ENCODE peak calls at places on chromosomes 13 and 19, in eight cellular contexts. T, X, F, J, U, K, N and A are unnamed samples. For H3K36me3, the result is how much of the 10 kb centered on the place peaks cover.

GRCh38 chr13:23901365-23901764 is 4.1 kb upstream of the C1QTNF9B start:
- DNase-seq in U (no peak), J (no peak), X (no peak), T (no peak), K (no peak), F (no peak), N (peak), A (no peak)

GRCh38 chr19:45790942-45791341 is 1.7 kb downstream of the DMWD start:
- DNase-seq in X (no peak), F (no peak), N (no peak), U (no peak), K (no peak), J (no peak), T (no peak), A (no peak)

GRCh38 chr13:32080328-32080744 is 48.8 kb downstream of the FRY start:
- DNase-seq in T (no peak), F (no peak), U (no peak), J (peak), K (no peak), N (no peak), X (no peak), A (no peak)

GRCh38 chr13:43963726-43964125 is 84.0 kb downstream of the LACC1 start:
- DNase-seq in F (no peak), N (no peak), K (peak), T (no peak), X (peak), J (no peak), U (peak), A (no peak)

GRCh38 chr13:40082644-40083043 is 427.2 kb downstream of the COG6 start:
- DNase-seq in N (no peak), J (no peak), T (no peak), X (peak), K (peak), U (no peak), F (no peak), A (no peak)

GRCh38 chr13:33125821-33126570 is 109.8 kb downstream of the KL start:
- DNase-seq in X (peak), F (peak), T (peak), N (peak), J (peak), K (peak), U (peak), A (peak)

GRCh38 chr13:83168575-83168974 is 713.7 kb downstream of the SLITRK1 start:
- DNase-seq in T (no peak), J (no peak), F (no peak), X (no peak), K (no peak), U (no peak), N (no peak), A (no peak)

GRCh38 chr19:50492303-50493052 is 15.8 kb upstream of the GARIN5A start:
- DNase-seq in T (no peak), U (peak), K (no peak), F (no peak), N (peak), X (no peak), J (no peak), A (peak)

DNA sequence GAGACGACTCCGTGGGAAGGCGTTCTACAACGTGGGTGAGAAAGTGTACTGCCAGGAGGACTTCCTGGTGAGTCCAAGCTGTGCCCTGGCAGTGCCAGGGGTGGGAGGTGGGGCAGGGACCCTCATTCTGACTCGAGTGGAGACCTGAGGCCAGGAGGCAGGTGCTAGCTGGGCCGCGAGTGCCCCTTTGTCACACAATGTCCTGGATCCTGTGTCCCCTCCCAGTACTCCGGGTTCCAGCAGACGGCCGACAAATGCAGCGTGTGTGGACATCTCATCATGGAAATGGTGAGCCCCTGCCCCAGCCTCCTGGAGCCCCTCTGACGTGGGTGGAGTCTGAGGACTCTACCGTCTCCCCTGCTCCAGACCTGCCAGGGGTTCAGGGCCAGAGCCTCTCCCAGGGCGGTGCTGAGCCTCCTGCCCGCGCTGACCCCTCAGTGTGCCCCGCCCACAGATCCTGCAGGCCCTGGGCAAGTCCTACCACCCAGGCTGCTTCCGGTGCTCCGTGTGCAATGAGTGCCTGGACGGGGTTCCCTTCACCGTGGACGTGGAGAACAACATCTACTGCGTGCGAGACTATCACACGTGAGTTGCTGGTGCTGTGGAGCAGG is 11.6 kb downstream of the WTIP start:
- DNase-seq in J (no peak), N (no peak), K (no peak), F (no peak), X (peak), T (no peak), U (no peak), A (no peak)
- H3K36me3 ChIP-seq in J (under half), N (under half), K (under half), F (under half), X (under half), T (half or more), U (under half), A (under half)

GRCh38 chr19:49098795-49099194 is 13.5 kb downstream of the SNRNP70 start:
- DNase-seq in X (no peak), J (no peak), N (no peak), T (no peak), K (no peak), F (no peak), U (no peak), A (no peak)
- H3K36me3 ChIP-seq in X (under half), J (under half), N (under half), T (half or more), K (under half), F (under half), U (under half), A (half or more)

DNA sequence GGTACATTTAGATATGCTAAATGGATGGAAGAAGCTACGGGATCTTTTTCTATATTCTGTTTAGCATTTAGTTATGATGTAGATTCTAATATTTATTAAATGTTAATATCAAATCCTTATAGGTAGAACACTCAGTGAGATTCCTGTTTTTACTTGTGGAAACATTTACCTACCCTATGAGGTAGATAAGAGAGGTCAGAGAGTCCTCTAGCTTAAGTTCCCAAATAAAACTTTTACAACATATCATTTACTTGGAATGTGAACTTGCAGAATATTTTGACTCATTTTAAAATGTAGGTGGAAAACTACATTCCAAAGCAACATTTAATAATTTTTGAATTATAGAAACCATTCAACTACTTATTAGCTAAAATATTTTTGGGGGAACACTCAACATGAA is 63.7 kb downstream of the UBL3 start:
- DNase-seq in F (no peak), J (no peak), X (no peak), N (no peak), U (no peak), T (no peak), K (no peak), A (no peak)
- H3K36me3 ChIP-seq in F (under half), J (under half), X (under half), N (under half), U (under half), T (under half), K (under half), A (under half)

GRCh38 chr19:2762783-2763496 is 20.1 kb downstream of the SGTA start:
- DNase-seq in F (no peak), K (no peak), T (no peak), N (no peak), J (no peak), X (no peak), U (no peak), A (no peak)
- H3K36me3 ChIP-seq in F (under half), K (under half), T (half or more), N (under half), J (under half), X (under half), U (under half), A (half or more)

GRCh38 chr19:57757941-57758340 is 11.3 kb downstream of the ZNF776 start:
- DNase-seq in F (no peak), U (no peak), X (no peak), J (no peak), K (no peak), T (no peak), N (no peak), A (no peak)
- H3K36me3 ChIP-seq in F (under half), U (under half), X (under half), J (under half), K (under half), T (half or more), N (under half), A (half or more)